ENCODE peak calls at places on chromosomes 1 and 21, in ten cellular contexts. One of them, this sample, is unnamed.

GRCh38 chr21:36806103-36806502 is 107.2 kb downstream of the SIM2 start:
- DNase-seq in ascending aorta: no peak
- DNase-seq in esophagus squamous epithelium: no peak
- DNase-seq in GM23338: no peak
- DNase-seq in HL-60: no peak
- DNase-seq in heart left ventricle: no peak
- DNase-seq in astrocyte of the cerebellum: no peak
- DNase-seq in left ventricle myocardium inferior: no peak
- DNase-seq in CD8-positive, alpha-beta T cell: no peak
- DNase-seq in fibroblast of lung: no peak
- DNase-seq in this sample: no peak

GRCh38 chr21:45434645-45435217 is 29.8 kb downstream of the COL18A1 start:
- DNase-seq in ascending aorta: no peak
- DNase-seq in esophagus squamous epithelium: no peak
- DNase-seq in GM23338: no peak
- DNase-seq in HL-60: no peak
- DNase-seq in heart left ventricle: no peak
- DNase-seq in astrocyte of the cerebellum: no peak
- DNase-seq in left ventricle myocardium inferior: no peak
- DNase-seq in CD8-positive, alpha-beta T cell: no peak
- DNase-seq in fibroblast of lung: no peak
- DNase-seq in this sample: no peak

GRCh38 chr21:42187976-42188653 is 30.8 kb upstream of the ABCG1 start:
- DNase-seq in ascending aorta: peak
- DNase-seq in esophagus squamous epithelium: no peak
- DNase-seq in GM23338: no peak
- DNase-seq in HL-60: peak
- DNase-seq in heart left ventricle: peak
- DNase-seq in astrocyte of the cerebellum: no peak
- DNase-seq in left ventricle myocardium inferior: no peak
- DNase-seq in CD8-positive, alpha-beta T cell: peak
- DNase-seq in fibroblast of lung: no peak
- DNase-seq in this sample: peak

GRCh38 chr1:225468270-225469020 is 40.6 kb upstream of the LBR start:
- DNase-seq in ascending aorta: no peak
- DNase-seq in esophagus squamous epithelium: no peak
- DNase-seq in GM23338: no peak
- DNase-seq in HL-60: no peak
- DNase-seq in heart left ventricle: no peak
- DNase-seq in astrocyte of the cerebellum: no peak
- DNase-seq in left ventricle myocardium inferior: no peak
- DNase-seq in CD8-positive, alpha-beta T cell: no peak
- DNase-seq in fibroblast of lung: no peak
- DNase-seq in this sample: no peak

GRCh38 chr1:212595229-212595628 is 13.3 kb upstream of the ATF3 start:
- DNase-seq in ascending aorta: no peak
- DNase-seq in esophagus squamous epithelium: no peak
- DNase-seq in GM23338: peak
- DNase-seq in HL-60: no peak
- DNase-seq in heart left ventricle: no peak
- DNase-seq in astrocyte of the cerebellum: no peak
- DNase-seq in left ventricle myocardium inferior: no peak
- DNase-seq in CD8-positive, alpha-beta T cell: no peak
- DNase-seq in fibroblast of lung: no peak
- DNase-seq in this sample: no peak

GRCh38 chr1:170001266-170001665 is 73.2 kb downstream of the KIFAP3 start:
- DNase-seq in ascending aorta: no peak
- DNase-seq in esophagus squamous epithelium: no peak
- DNase-seq in GM23338: no peak
- DNase-seq in HL-60: no peak
- DNase-seq in heart left ventricle: no peak
- DNase-seq in astrocyte of the cerebellum: no peak
- DNase-seq in left ventricle myocardium inferior: no peak
- DNase-seq in CD8-positive, alpha-beta T cell: no peak
- DNase-seq in fibroblast of lung: no peak
- DNase-seq in this sample: no peak

GRCh38 chr1:27887215-27888035 is 15.1 kb downstream of the THEMIS2 start:
- DNase-seq in ascending aorta: no peak
- DNase-seq in esophagus squamous epithelium: no peak
- DNase-seq in GM23338: no peak
- DNase-seq in HL-60: peak
- DNase-seq in heart left ventricle: no peak
- DNase-seq in astrocyte of the cerebellum: no peak
- DNase-seq in left ventricle myocardium inferior: no peak
- DNase-seq in CD8-positive, alpha-beta T cell: peak
- DNase-seq in fibroblast of lung: no peak
- DNase-seq in this sample: peak

GRCh38 chr1:84298336-84298687 is 3.2 kb upstream of the SAMD13 start:
- DNase-seq in ascending aorta: peak
- DNase-seq in esophagus squamous epithelium: no peak
- DNase-seq in GM23338: peak
- DNase-seq in HL-60: peak
- DNase-seq in heart left ventricle: peak
- DNase-seq in astrocyte of the cerebellum: no peak
- DNase-seq in left ventricle myocardium inferior: peak
- DNase-seq in CD8-positive, alpha-beta T cell: peak
- DNase-seq in fibroblast of lung: peak
- DNase-seq in this sample: no peak

GRCh38 chr1:167631386-167631941 is 1.4 kb downstream of the RCSD1 start:
- DNase-seq in ascending aorta: no peak
- DNase-seq in esophagus squamous epithelium: no peak
- DNase-seq in GM23338: no peak
- DNase-seq in HL-60: no peak
- DNase-seq in heart left ventricle: no peak
- DNase-seq in astrocyte of the cerebellum: no peak
- DNase-seq in left ventricle myocardium inferior: no peak
- DNase-seq in CD8-positive, alpha-beta T cell: no peak
- DNase-seq in fibroblast of lung: no peak
- DNase-seq in this sample: no peak

GRCh38 chr1:167633258-167633944 is 3.4 kb downstream of the RCSD1 start:
- DNase-seq in ascending aorta: no peak
- DNase-seq in esophagus squamous epithelium: no peak
- DNase-seq in GM23338: no peak
- DNase-seq in HL-60: no peak
- DNase-seq in heart left ventricle: peak
- DNase-seq in astrocyte of the cerebellum: no peak
- DNase-seq in left ventricle myocardium inferior: no peak
- DNase-seq in CD8-positive, alpha-beta T cell: no peak
- DNase-seq in fibroblast of lung: no peak
- DNase-seq in this sample: no peak

GRCh38 chr1:167630568-167631385 is 745 bp downstream of the RCSD1 start:
- DNase-seq in ascending aorta: no peak
- DNase-seq in esophagus squamous epithelium: no peak
- DNase-seq in GM23338: no peak
- DNase-seq in HL-60: no peak
- DNase-seq in heart left ventricle: no peak
- DNase-seq in astrocyte of the cerebellum: no peak
- DNase-seq in left ventricle myocardium inferior: no peak
- DNase-seq in CD8-positive, alpha-beta T cell: no peak
- DNase-seq in fibroblast of lung: no peak
- DNase-seq in this sample: no peak

GRCh38 chr1:167629681-167630567 is at the start of gene RCSD1:
- DNase-seq in ascending aorta: no peak
- DNase-seq in esophagus squamous epithelium: no peak
- DNase-seq in GM23338: peak
- DNase-seq in HL-60: peak
- DNase-seq in heart left ventricle: peak
- DNase-seq in astrocyte of the cerebellum: no peak
- DNase-seq in left ventricle myocardium inferior: peak
- DNase-seq in CD8-positive, alpha-beta T cell: peak
- DNase-seq in fibroblast of lung: peak
- DNase-seq in this sample: peak

GRCh38 chr1:167631987-167632680 is 2.1 kb downstream of the RCSD1 start:
- DNase-seq in ascending aorta: no peak
- DNase-seq in esophagus squamous epithelium: no peak
- DNase-seq in GM23338: no peak
- DNase-seq in HL-60: peak
- DNase-seq in heart left ventricle: no peak
- DNase-seq in astrocyte of the cerebellum: no peak
- DNase-seq in left ventricle myocardium inferior: no peak
- DNase-seq in CD8-positive, alpha-beta T cell: no peak
- DNase-seq in fibroblast of lung: no peak
- DNase-seq in this sample: peak
- H3K4me3 ChIP-seq in ascending aorta: no peak
- H3K4me3 ChIP-seq in esophagus squamous epithelium: peak
- H3K4me3 ChIP-seq in GM23338: peak
- H3K4me3 ChIP-seq in HL-60: peak
- H3K4me3 ChIP-seq in heart left ventricle: peak
- H3K4me3 ChIP-seq in astrocyte of the cerebellum: no peak
- H3K4me3 ChIP-seq in left ventricle myocardium inferior: peak
- H3K4me3 ChIP-seq in CD8-positive, alpha-beta T cell: peak
- H3K4me3 ChIP-seq in fibroblast of lung: no peak
- H3K4me3 ChIP-seq in this sample: peak

GRCh38 chr1:59736744-59737143 is 78.0 kb upstream of the HOOK1 start:
- DNase-seq in ascending aorta: no peak
- DNase-seq in esophagus squamous epithelium: no peak
- DNase-seq in GM23338: no peak
- DNase-seq in HL-60: no peak
- DNase-seq in heart left ventricle: no peak
- DNase-seq in astrocyte of the cerebellum: no peak
- DNase-seq in left ventricle myocardium inferior: no peak
- DNase-seq in CD8-positive, alpha-beta T cell: no peak
- DNase-seq in fibroblast of lung: no peak
- DNase-seq in this sample: no peak

GRCh38 chr1:59737638-59738037 is 77.1 kb upstream of the HOOK1 start:
- DNase-seq in ascending aorta: no peak
- DNase-seq in esophagus squamous epithelium: no peak
- DNase-seq in GM23338: no peak
- DNase-seq in HL-60: no peak
- DNase-seq in heart left ventricle: no peak
- DNase-seq in astrocyte of the cerebellum: no peak
- DNase-seq in left ventricle myocardium inferior: no peak
- DNase-seq in CD8-positive, alpha-beta T cell: no peak
- DNase-seq in fibroblast of lung: no peak
- DNase-seq in this sample: no peak

GRCh38 chr1:59738152-59738551 is 76.6 kb upstream of the HOOK1 start:
- DNase-seq in ascending aorta: no peak
- DNase-seq in esophagus squamous epithelium: no peak
- DNase-seq in GM23338: no peak
- DNase-seq in HL-60: no peak
- DNase-seq in heart left ventricle: no peak
- DNase-seq in astrocyte of the cerebellum: peak
- DNase-seq in left ventricle myocardium inferior: no peak
- DNase-seq in CD8-positive, alpha-beta T cell: no peak
- DNase-seq in fibroblast of lung: peak
- DNase-seq in this sample: no peak

GRCh38 chr1:59738591-59739015 is 76.1 kb upstream of the HOOK1 start:
- DNase-seq in ascending aorta: no peak
- DNase-seq in esophagus squamous epithelium: no peak
- DNase-seq in GM23338: no peak
- DNase-seq in HL-60: no peak
- DNase-seq in heart left ventricle: no peak
- DNase-seq in astrocyte of the cerebellum: peak
- DNase-seq in left ventricle myocardium inferior: no peak
- DNase-seq in CD8-positive, alpha-beta T cell: no peak
- DNase-seq in fibroblast of lung: peak
- DNase-seq in this sample: no peak

DNA sequence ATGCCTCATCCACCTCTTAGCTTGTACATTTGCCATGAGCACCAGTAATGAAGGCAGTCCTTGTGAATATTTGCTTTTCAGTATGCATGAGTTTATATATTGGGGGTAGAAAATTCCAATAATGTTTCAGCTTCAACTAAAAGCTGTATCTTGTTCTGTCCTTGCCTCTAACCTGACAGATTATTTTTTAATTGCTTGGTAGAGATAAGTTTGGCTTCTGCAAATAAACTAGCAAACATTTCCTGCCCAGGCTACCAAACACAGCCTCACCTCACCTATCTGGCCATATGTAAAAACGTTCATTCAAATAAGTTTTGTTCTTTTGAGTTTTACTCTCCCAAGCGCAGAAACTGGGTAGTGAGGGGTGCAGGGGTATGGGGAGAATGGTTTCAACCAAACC is 75.6 kb upstream of the HOOK1 start:
- DNase-seq in ascending aorta: no peak
- DNase-seq in esophagus squamous epithelium: no peak
- DNase-seq in GM23338: no peak
- DNase-seq in HL-60: no peak
- DNase-seq in heart left ventricle: no peak
- DNase-seq in astrocyte of the cerebellum: no peak
- DNase-seq in left ventricle myocardium inferior: no peak
- DNase-seq in CD8-positive, alpha-beta T cell: no peak
- DNase-seq in fibroblast of lung: no peak
- DNase-seq in this sample: no peak
- H3K4me3 ChIP-seq in ascending aorta: no peak
- H3K4me3 ChIP-seq in esophagus squamous epithelium: no peak
- H3K4me3 ChIP-seq in GM23338: no peak
- H3K4me3 ChIP-seq in HL-60: no peak
- H3K4me3 ChIP-seq in heart left ventricle: no peak
- H3K4me3 ChIP-seq in astrocyte of the cerebellum: no peak
- H3K4me3 ChIP-seq in left ventricle myocardium inferior: no peak
- H3K4me3 ChIP-seq in CD8-positive, alpha-beta T cell: no peak
- H3K4me3 ChIP-seq in fibroblast of lung: no peak
- H3K4me3 ChIP-seq in this sample: no peak

GRCh38 chr1:21341022-21341421 is 50.8 kb upstream of the ECE1 start:
- DNase-seq in ascending aorta: no peak
- DNase-seq in esophagus squamous epithelium: no peak
- DNase-seq in GM23338: no peak
- DNase-seq in HL-60: no peak
- DNase-seq in heart left ventricle: no peak
- DNase-seq in astrocyte of the cerebellum: no peak
- DNase-seq in left ventricle myocardium inferior: no peak
- DNase-seq in CD8-positive, alpha-beta T cell: no peak
- DNase-seq in fibroblast of lung: no peak
- DNase-seq in this sample: no peak

GRCh38 chr1:21341517-21342078 is 51.3 kb upstream of the ECE1 start:
- DNase-seq in ascending aorta: no peak
- DNase-seq in esophagus squamous epithelium: no peak
- DNase-seq in GM23338: no peak
- DNase-seq in HL-60: no peak
- DNase-seq in heart left ventricle: no peak
- DNase-seq in astrocyte of the cerebellum: no peak
- DNase-seq in left ventricle myocardium inferior: no peak
- DNase-seq in CD8-positive, alpha-beta T cell: no peak
- DNase-seq in fibroblast of lung: no peak
- DNase-seq in this sample: no peak

GRCh38 chr1:21344098-21344749 is 54.0 kb upstream of the ECE1 start:
- DNase-seq in ascending aorta: no peak
- DNase-seq in esophagus squamous epithelium: no peak
- DNase-seq in GM23338: no peak
- DNase-seq in HL-60: no peak
- DNase-seq in heart left ventricle: no peak
- DNase-seq in astrocyte of the cerebellum: no peak
- DNase-seq in left ventricle myocardium inferior: no peak
- DNase-seq in CD8-positive, alpha-beta T cell: no peak
- DNase-seq in fibroblast of lung: no peak
- DNase-seq in this sample: no peak

GRCh38 chr1:21344750-21345443 is 54.6 kb upstream of the ECE1 start:
- DNase-seq in ascending aorta: no peak
- DNase-seq in esophagus squamous epithelium: no peak
- DNase-seq in GM23338: peak
- DNase-seq in HL-60: no peak
- DNase-seq in heart left ventricle: peak
- DNase-seq in astrocyte of the cerebellum: no peak
- DNase-seq in left ventricle myocardium inferior: no peak
- DNase-seq in CD8-positive, alpha-beta T cell: no peak
- DNase-seq in fibroblast of lung: no peak
- DNase-seq in this sample: no peak

GRCh38 chr1:21342961-21343838 is 52.9 kb upstream of the ECE1 start:
- DNase-seq in ascending aorta: no peak
- DNase-seq in esophagus squamous epithelium: no peak
- DNase-seq in GM23338: no peak
- DNase-seq in HL-60: no peak
- DNase-seq in heart left ventricle: no peak
- DNase-seq in astrocyte of the cerebellum: no peak
- DNase-seq in left ventricle myocardium inferior: no peak
- DNase-seq in CD8-positive, alpha-beta T cell: no peak
- DNase-seq in fibroblast of lung: no peak
- DNase-seq in this sample: no peak
- H3K4me3 ChIP-seq in ascending aorta: peak
- H3K4me3 ChIP-seq in esophagus squamous epithelium: peak
- H3K4me3 ChIP-seq in GM23338: no peak
- H3K4me3 ChIP-seq in HL-60: no peak
- H3K4me3 ChIP-seq in heart left ventricle: peak
- H3K4me3 ChIP-seq in astrocyte of the cerebellum: no peak
- H3K4me3 ChIP-seq in left ventricle myocardium inferior: peak
- H3K4me3 ChIP-seq in CD8-positive, alpha-beta T cell: peak
- H3K4me3 ChIP-seq in fibroblast of lung: peak
- H3K4me3 ChIP-seq in this sample: no peak

GRCh38 chr1:112508242-112509004 is at the start of gene WNT2B:
- DNase-seq in ascending aorta: no peak
- DNase-seq in esophagus squamous epithelium: no peak
- DNase-seq in GM23338: peak
- DNase-seq in HL-60: peak
- DNase-seq in heart left ventricle: no peak
- DNase-seq in astrocyte of the cerebellum: no peak
- DNase-seq in left ventricle myocardium inferior: no peak
- DNase-seq in CD8-positive, alpha-beta T cell: peak
- DNase-seq in fibroblast of lung: no peak
- DNase-seq in this sample: peak

GRCh38 chr1:112510340-112510739 is 1.6 kb downstream of the WNT2B start:
- DNase-seq in ascending aorta: no peak
- DNase-seq in esophagus squamous epithelium: no peak
- DNase-seq in GM23338: peak
- DNase-seq in HL-60: no peak
- DNase-seq in heart left ventricle: no peak
- DNase-seq in astrocyte of the cerebellum: no peak
- DNase-seq in left ventricle myocardium inferior: no peak
- DNase-seq in CD8-positive, alpha-beta T cell: no peak
- DNase-seq in fibroblast of lung: no peak
- DNase-seq in this sample: no peak

GRCh38 chr1:112509660-112510178 is 954 bp downstream of the WNT2B start:
- DNase-seq in ascending aorta: no peak
- DNase-seq in esophagus squamous epithelium: no peak
- DNase-seq in GM23338: peak
- DNase-seq in HL-60: no peak
- DNase-seq in heart left ventricle: no peak
- DNase-seq in astrocyte of the cerebellum: no peak
- DNase-seq in left ventricle myocardium inferior: no peak
- DNase-seq in CD8-positive, alpha-beta T cell: no peak
- DNase-seq in fibroblast of lung: no peak
- DNase-seq in this sample: no peak

GRCh38 chr1:112507896-112508241 is 896 bp upstream of the WNT2B start:
- DNase-seq in ascending aorta: no peak
- DNase-seq in esophagus squamous epithelium: no peak
- DNase-seq in GM23338: peak
- DNase-seq in HL-60: no peak
- DNase-seq in heart left ventricle: no peak
- DNase-seq in astrocyte of the cerebellum: no peak
- DNase-seq in left ventricle myocardium inferior: no peak
- DNase-seq in CD8-positive, alpha-beta T cell: no peak
- DNase-seq in fibroblast of lung: no peak
- DNase-seq in this sample: no peak

GRCh38 chr1:112509005-112509659 is 367 bp downstream of the WNT2B start:
- DNase-seq in ascending aorta: no peak
- DNase-seq in esophagus squamous epithelium: no peak
- DNase-seq in GM23338: peak
- DNase-seq in HL-60: no peak
- DNase-seq in heart left ventricle: no peak
- DNase-seq in astrocyte of the cerebellum: no peak
- DNase-seq in left ventricle myocardium inferior: no peak
- DNase-seq in CD8-positive, alpha-beta T cell: no peak
- DNase-seq in fibroblast of lung: no peak
- DNase-seq in this sample: no peak
- H3K4me3 ChIP-seq in ascending aorta: peak
- H3K4me3 ChIP-seq in esophagus squamous epithelium: peak
- H3K4me3 ChIP-seq in GM23338: peak
- H3K4me3 ChIP-seq in HL-60: peak
- H3K4me3 ChIP-seq in heart left ventricle: peak
- H3K4me3 ChIP-seq in astrocyte of the cerebellum: peak
- H3K4me3 ChIP-seq in left ventricle myocardium inferior: peak
- H3K4me3 ChIP-seq in CD8-positive, alpha-beta T cell: peak
- H3K4me3 ChIP-seq in fibroblast of lung: peak
- H3K4me3 ChIP-seq in this sample: peak